ENCODE peak calls at places on chromosomes 4 and X, in seven cellular contexts. O is psoas muscle, V is breast epithelium, I is astrocyte of the spinal cord, X is fibroblast of villous mesenchyme, P is coronary artery, S is A673. M is an unnamed sample.

GRCh38 chrX:5431823-5432222 is 796.8 kb downstream of the NLGN4X start:
- DNase-seq in O (no peak), V (no peak), I (no peak), X (no peak), P (no peak), S (no peak), M (no peak)

GRCh38 chrX:38881066-38881465 is 79.8 kb downstream of the MID1IP1 start:
- DNase-seq in O (no peak), V (no peak), I (no peak), X (no peak), P (no peak), S (no peak), M (no peak)

GRCh38 chr4:158130204-158130603 is 42.6 kb downstream of the GASK1B start:
- DNase-seq in O (no peak), V (no peak), I (no peak), X (no peak), P (no peak), S (no peak), M (no peak)

GRCh38 chrX:22748093-22748999 is 251.4 kb upstream of the DDX53 start:
- DNase-seq in O (no peak), V (peak), I (peak), X (peak), P (no peak), S (peak), M (no peak)

GRCh38 chrX:27186671-27187070 is 276.5 kb downstream of the PPP4R3C start:
- DNase-seq in O (no peak), V (no peak), I (peak), X (peak), P (no peak), S (peak), M (no peak)

GRCh38 chr4:26900765-26901164 is 40.1 kb downstream of the STIM2 start:
- DNase-seq in O (no peak), V (no peak), I (no peak), X (no peak), P (no peak), S (peak), M (no peak)

GRCh38 chrX:136055651-136056221 is 70.5 kb downstream of the SLC9A6 start:
- DNase-seq in O (peak), V (no peak), I (peak), X (peak), P (peak), S (peak), M (peak)

GRCh38 chr4:48778431-48779094 is 1.5 kb downstream of the FRYL start:
- DNase-seq in O (no peak), V (no peak), I (peak), X (peak), P (no peak), S (peak), M (no peak)

GRCh38 chr4:100428051-100428450 is 89.8 kb downstream of the EMCN start:
- DNase-seq in O (no peak), V (no peak), I (peak), X (peak), P (no peak), S (peak), M (no peak)

GRCh38 chr4:3523628-3524221 is 8.5 kb downstream of the LRPAP1 start:
- DNase-seq in O (peak), V (no peak), I (no peak), X (no peak), P (no peak), S (no peak), M (no peak)

GRCh38 chr4:106569151-106570029 is 200.8 kb upstream of the GIMD1 start:
- DNase-seq in O (peak), V (no peak), I (no peak), X (peak), P (no peak), S (no peak), M (peak)

GRCh38 chr4:5758741-5759140 is 47.7 kb downstream of the EVC start:
- DNase-seq in O (no peak), V (no peak), I (peak), X (peak), P (peak), S (peak), M (peak)

GRCh38 chr4:20520901-20521300 is 179.4 kb upstream of the PACRGL start:
- DNase-seq in O (no peak), V (no peak), I (peak), X (peak), P (no peak), S (no peak), M (no peak)

GRCh38 chr4:156521631-156522030 is 450.0 kb downstream of the PDGFC start:
- DNase-seq in O (no peak), V (no peak), I (no peak), X (no peak), P (no peak), S (no peak), M (no peak)

GRCh38 chrX:122004127-122004526 is 956.7 kb downstream of the GLUD2 start:
- DNase-seq in O (no peak), V (no peak), I (no peak), X (no peak), P (no peak), S (no peak), M (peak)

GRCh38 chr4:17646693-17647092 is 32.3 kb downstream of the MED28 start:
- DNase-seq in O (no peak), V (no peak), I (no peak), X (no peak), P (no peak), S (no peak), M (no peak)

GRCh38 chr4:187380181-187380581 is 615.4 kb upstream of the ZFP42 start:
- DNase-seq in O (no peak), V (no peak), I (no peak), X (peak), P (no peak), S (peak), M (no peak)

GRCh38 chr4:90207887-90208454 is 80.8 kb downstream of the CCSER1 start:
- DNase-seq in O (no peak), V (no peak), I (no peak), X (no peak), P (no peak), S (no peak), M (no peak)

GRCh38 chrX:53374222-53374820 is 48.1 kb downstream of the SMC1A start:
- DNase-seq in O (no peak), V (no peak), I (no peak), X (no peak), P (no peak), S (no peak), M (no peak)

GRCh38 chr4:159455675-159456235 is 352.9 kb downstream of the RAPGEF2 start:
- DNase-seq in O (no peak), V (no peak), I (peak), X (peak), P (no peak), S (peak), M (no peak)

GRCh38 chr4:1612278-1613098 is 71.6 kb downstream of the FAM53A start:
- DNase-seq in O (peak), V (no peak), I (no peak), X (no peak), P (no peak), S (no peak), M (no peak)

GRCh38 chr4:1614854-1615595 is 69.1 kb downstream of the FAM53A start:
- DNase-seq in O (peak), V (no peak), I (no peak), X (no peak), P (no peak), S (no peak), M (no peak)

GRCh38 chr4:1613099-1613495 is 71.0 kb downstream of the FAM53A start:
- DNase-seq in O (peak), V (no peak), I (no peak), X (no peak), P (no peak), S (no peak), M (no peak)

GRCh38 chr4:1614502-1614853 is 69.6 kb downstream of the FAM53A start:
- DNase-seq in O (no peak), V (no peak), I (no peak), X (no peak), P (no peak), S (no peak), M (no peak)

DNA sequence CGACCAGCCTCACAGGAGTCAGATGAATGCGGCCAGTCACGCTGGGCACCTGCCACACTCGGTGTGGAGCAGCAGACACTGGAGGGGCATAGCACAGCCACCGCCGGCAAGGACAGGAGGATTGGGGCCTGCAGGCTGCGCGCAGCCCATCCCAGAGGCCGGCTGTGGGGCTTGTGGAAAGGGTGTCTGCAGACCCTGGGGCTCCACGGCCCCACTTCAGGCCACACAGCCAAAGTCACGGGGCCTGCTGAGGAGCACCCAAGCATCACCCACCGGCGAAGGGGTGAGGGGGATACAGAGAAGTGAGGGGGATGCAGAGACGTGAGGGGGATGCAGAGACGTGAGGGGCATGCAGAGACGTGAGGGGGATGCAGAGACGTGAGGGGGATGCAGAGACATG is 70.1 kb downstream of the FAM53A start:
- DNase-seq in O (no peak), V (no peak), I (no peak), X (no peak), P (no peak), S (no peak), M (no peak)
- TF ChIP-seq CTCF in O (no peak), V (no peak), I (no peak), X (no peak), P (no peak), S (no peak), M (no peak)

GRCh38 chrX:47583240-47583861 is 1.1 kb downstream of the TIMP1 start:
- DNase-seq in O (no peak), V (no peak), I (no peak), X (no peak), P (no peak), S (no peak), M (no peak)

GRCh38 chrX:47587091-47587891 is 5.1 kb downstream of the TIMP1 start:
- DNase-seq in O (no peak), V (no peak), I (no peak), X (peak), P (peak), S (no peak), M (no peak)

GRCh38 chrX:47586043-47586787 is 4.0 kb downstream of the TIMP1 start:
- DNase-seq in O (no peak), V (no peak), I (no peak), X (no peak), P (peak), S (no peak), M (peak)

GRCh38 chrX:47584714-47585113 is 2.5 kb downstream of the TIMP1 start:
- DNase-seq in O (no peak), V (no peak), I (no peak), X (no peak), P (no peak), S (no peak), M (no peak)

GRCh38 chrX:47585273-47585672 is 3.0 kb downstream of the TIMP1 start:
- DNase-seq in O (no peak), V (no peak), I (no peak), X (no peak), P (no peak), S (no peak), M (peak)
- H3K4me3 ChIP-seq in O (no peak), V (peak), I (no peak), X (peak), P (peak), S (no peak), M (no peak)

GRCh38 chrX:2967584-2967983 is 38.4 kb upstream of the ARSD start:
- DNase-seq in O (no peak), V (no peak), I (no peak), X (no peak), P (no peak), S (no peak), M (no peak)

GRCh38 chrX:2969021-2969420 is 37.3 kb upstream of the ARSH start:
- DNase-seq in O (no peak), V (no peak), I (no peak), X (no peak), P (no peak), S (no peak), M (no peak)

GRCh38 chrX:2965965-2966364 is 36.8 kb upstream of the ARSD start:
- DNase-seq in O (no peak), V (no peak), I (no peak), X (no peak), P (no peak), S (no peak), M (no peak)

GRCh38 chrX:2967012-2967411 is 37.9 kb upstream of the ARSD start:
- DNase-seq in O (no peak), V (no peak), I (no peak), X (no peak), P (no peak), S (no peak), M (no peak)

DNA sequence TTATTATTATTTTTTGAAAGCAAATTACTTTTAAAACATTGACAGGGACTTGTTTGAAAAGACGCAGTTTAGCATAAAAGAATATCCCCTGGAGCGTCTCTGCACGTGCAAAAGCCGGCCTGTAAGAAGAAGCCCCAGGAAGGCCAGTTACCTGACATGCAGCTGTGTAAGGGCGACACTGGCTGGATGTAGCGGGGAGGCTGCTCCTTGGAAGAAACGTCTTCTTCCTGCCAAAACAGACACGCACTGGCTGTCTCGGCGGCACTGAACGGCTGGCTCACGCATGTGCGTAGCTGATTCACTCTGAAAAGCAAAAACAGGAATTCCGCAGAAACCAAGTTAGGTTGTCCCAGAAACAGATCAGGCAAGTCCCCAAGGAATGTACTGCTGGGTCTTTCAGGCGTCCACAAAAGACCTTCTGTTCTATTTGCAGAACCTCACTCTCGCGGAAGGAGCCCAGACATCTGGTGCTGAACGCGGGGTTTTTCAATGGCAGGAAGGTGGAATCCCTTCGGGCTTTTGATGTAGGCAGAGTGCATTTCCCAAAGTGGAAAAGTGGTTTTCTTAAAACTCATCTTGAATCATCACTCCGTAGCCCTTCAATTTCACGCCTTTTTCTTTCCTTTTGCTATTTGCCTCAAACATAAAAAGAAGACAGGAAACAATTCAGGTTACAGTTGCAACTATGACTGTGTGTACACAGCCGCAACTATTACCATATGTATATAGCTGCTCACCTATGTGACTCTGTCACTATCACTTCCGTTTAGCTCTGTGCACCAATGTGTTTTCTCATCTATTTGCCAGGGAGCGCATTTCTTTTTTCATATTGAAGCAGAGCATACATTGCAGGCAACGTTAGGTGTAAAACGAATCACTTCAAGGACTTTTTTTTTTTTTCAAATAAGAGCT is 38.1 kb upstream of the ARSH start:
- DNase-seq in O (no peak), V (peak), I (peak), X (peak), P (no peak), S (peak), M (no peak)
- TF ChIP-seq CTCF in O (no peak), V (no peak), I (no peak), X (no peak), P (no peak), S (peak), M (no peak)

DNA sequence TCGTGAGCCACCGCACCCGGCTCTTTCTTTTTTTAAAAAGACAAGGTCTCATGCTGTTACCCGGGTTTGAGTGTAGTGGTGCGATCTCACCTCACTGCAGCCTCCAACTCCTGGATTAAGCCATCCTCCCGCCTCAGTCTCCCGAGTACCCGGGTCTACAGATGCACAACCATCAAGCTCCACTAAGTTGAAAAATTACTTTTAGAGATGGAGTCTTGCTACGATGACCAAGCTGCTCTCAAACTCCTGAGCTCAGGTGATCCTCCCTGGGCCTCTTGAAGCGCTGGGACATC is 2.0 kb downstream of the SLC25A6 start:
- DNase-seq in O (no peak), V (no peak), I (no peak), X (no peak), P (no peak), S (no peak), M (no peak)
- H3K4me3 ChIP-seq in O (peak), V (peak), I (no peak), X (no peak), P (no peak), S (no peak), M (no peak)

DNA sequence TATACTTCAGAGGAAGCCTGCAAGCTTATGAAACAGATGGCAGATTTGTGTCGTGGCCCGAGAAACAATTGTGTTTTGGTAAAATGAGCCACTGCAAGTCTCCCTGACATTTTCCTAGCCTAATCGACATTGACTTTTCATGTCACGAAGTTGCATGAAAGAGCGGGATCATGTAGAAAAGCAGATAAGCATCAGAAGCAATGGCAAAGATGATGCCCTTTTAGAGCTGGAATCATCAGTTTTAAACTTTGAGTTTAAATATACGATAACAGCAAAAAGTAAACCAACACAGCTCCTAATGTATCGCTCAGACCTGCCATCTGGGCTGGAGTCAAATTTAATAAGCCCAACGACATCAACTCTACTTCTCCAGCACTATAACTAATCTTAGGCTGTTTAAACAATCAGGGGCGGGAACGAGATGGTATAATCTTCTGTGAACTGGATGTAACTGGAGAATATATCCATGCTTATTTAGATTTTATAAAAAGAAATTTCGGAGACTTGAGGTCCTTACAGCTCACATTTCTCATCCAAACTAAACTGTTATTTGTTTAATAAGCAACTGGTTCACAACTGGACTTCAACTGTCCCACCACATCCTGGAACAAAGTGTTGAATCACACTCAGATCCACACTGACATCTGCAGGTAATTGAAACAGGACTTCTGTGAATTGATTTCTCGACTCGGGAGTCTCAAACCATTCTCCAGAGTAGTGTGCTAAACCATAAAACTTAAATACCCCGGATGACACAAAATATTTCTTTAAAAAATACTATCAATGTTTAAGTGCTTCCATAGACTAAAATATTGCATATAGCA is 95.1 kb upstream of the PLAC1 start:
- DNase-seq in O (no peak), V (no peak), I (peak), X (peak), P (no peak), S (no peak), M (no peak)
- TF ChIP-seq CTCF in O (peak), V (no peak), I (peak), X (peak), P (no peak), S (peak), M (no peak)

GRCh38 chrX:48890296-48890925 is 7.2 kb downstream of the TIMM17B start:
- DNase-seq in O (no peak), V (no peak), I (no peak), X (no peak), P (no peak), S (no peak), M (peak)
- H3K4me3 ChIP-seq in O (peak), V (peak), I (no peak), X (peak), P (peak), S (peak), M (no peak)

DNA sequence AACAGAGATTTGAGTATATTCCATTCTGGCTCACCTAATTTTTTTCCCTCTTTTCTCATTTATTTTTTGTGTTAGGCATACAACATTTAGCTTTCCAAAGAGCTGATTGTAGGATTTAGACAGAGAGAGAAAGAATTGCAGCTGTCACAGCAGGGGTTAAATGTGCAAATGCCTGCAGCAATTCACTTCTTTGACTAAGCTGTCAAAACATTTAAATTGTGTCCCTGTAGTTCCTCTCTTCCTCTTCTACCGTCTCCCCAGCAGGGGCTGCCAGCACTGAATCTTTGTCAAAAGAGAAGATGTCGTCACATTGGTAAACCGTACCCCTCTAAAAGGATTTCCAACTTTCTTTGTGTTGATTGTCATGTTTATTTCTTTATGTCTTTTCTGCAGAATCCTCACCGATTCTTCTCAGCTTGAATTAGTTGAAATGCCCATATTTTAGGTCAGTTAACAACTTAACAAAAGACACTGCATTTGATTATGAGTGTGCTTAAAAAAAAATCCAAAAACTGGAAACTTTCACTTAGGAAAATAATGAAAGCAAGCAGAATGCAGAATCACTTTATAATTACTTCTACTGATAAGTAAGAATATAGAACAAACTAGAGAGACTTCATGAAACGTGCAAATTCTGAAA is 111.1 kb upstream of the PTPN13 start:
- DNase-seq in O (no peak), V (no peak), I (peak), X (no peak), P (no peak), S (peak), M (no peak)
- TF ChIP-seq CTCF in O (no peak), V (no peak), I (peak), X (peak), P (no peak), S (peak), M (no peak)

M was measured in lower leg skin.